ENCODE peak calls at places on chromosomes 12 and 14, in ten cellular contexts. K, D, U, J, X, T, Y, F, R and N are unnamed samples.

GRCh38 chr12:127811988-127812387 is 455.0 kb upstream of the TMEM132C start:
- DNase-seq in K (no peak), D (peak; percentile 94), U (no peak), J (peak; percentile 59), X (no peak), T (peak; percentile 87), Y (peak; percentile 94), F (no peak), R (no peak), N (peak; percentile 84)

GRCh38 chr12:101697197-101697929 is at the start of gene CHPT1:
- DNase-seq in K (peak; percentile 26), D (no peak), U (peak; percentile 93), J (peak; percentile 81), X (no peak), T (peak; percentile 16), Y (peak; percentile 25), F (peak; percentile 82), R (peak; percentile 38), N (no peak)

GRCh38 chr12:43282106-43282505 is 269.9 kb downstream of the ADAMTS20 start:
- DNase-seq in K (peak; percentile 75), D (no peak), U (no peak), J (no peak), X (no peak), T (peak; percentile 21), Y (peak; percentile 63), F (no peak), R (peak; percentile 65), N (peak; percentile 31)

GRCh38 chr12:27840229-27840999 is 60.4 kb upstream of the MANSC4 start:
- DNase-seq in K (peak; percentile 42), D (no peak), U (no peak), J (no peak), X (no peak), T (no peak), Y (no peak), F (no peak), R (no peak), N (no peak)

GRCh38 chr12:108134744-108135143 is 5.7 kb downstream of the WSCD2 start:
- DNase-seq in K (no peak), D (no peak), U (no peak), J (no peak), X (no peak), T (no peak), Y (no peak), F (no peak), R (no peak), N (no peak)

GRCh38 chr12:109595321-109595902 is 21.8 kb downstream of the MVK start:
- DNase-seq in K (no peak), D (no peak), U (no peak), J (no peak), X (no peak), T (no peak), Y (no peak), F (no peak), R (no peak), N (no peak)

GRCh38 chr14:21308479-21309237 is 28.8 kb downstream of the RPGRIP1 start:
- DNase-seq in K (peak; percentile 70), D (no peak), U (peak; percentile 90), J (peak; percentile 60), X (no peak), T (peak; percentile 3), Y (peak; percentile 75), F (peak; percentile 89), R (peak; percentile 23), N (peak; percentile 49)

GRCh38 chr14:58752782-58753181 is 115.0 kb downstream of the DACT1 start:
- DNase-seq in K (peak; percentile 35), D (no peak), U (peak; percentile 95), J (peak; percentile 72), X (no peak), T (no peak), Y (no peak), F (peak; percentile 90), R (no peak), N (no peak)

GRCh38 chr14:22500525-22500924 is 88.5 kb downstream of the DAD1 start:
- DNase-seq in K (no peak), D (no peak), U (no peak), J (no peak), X (no peak), T (no peak), Y (no peak), F (no peak), R (no peak), N (no peak)

GRCh38 chr12:106147956-106148355 is 9.2 kb upstream of the NUAK1 start:
- DNase-seq in K (no peak), D (no peak), U (no peak), J (peak; percentile 90), X (no peak), T (no peak), Y (no peak), F (peak; percentile 84), R (no peak), N (no peak)

GRCh38 chr12:53046655-53047220 is 3.1 kb upstream of the TNS2 start:
- DNase-seq in K (peak; percentile 91), D (no peak), U (peak; percentile 98), J (peak; percentile 91), X (peak; percentile 72), T (peak; percentile 96), Y (peak; percentile 86), F (peak; percentile 86), R (peak; percentile 86), N (peak; percentile 35)

GRCh38 chr14:20998674-20999366 is at the start of gene SLC39A2:
- DNase-seq in K (peak; percentile 51), D (peak; percentile 21), U (peak; percentile 91), J (peak; percentile 41), X (no peak), T (peak; percentile 77), Y (peak; percentile 79), F (no peak), R (peak; percentile 60), N (peak; percentile 40)

GRCh38 chr12:20497707-20498106 is 129.4 kb downstream of the PDE3A start:
- DNase-seq in K (no peak), D (no peak), U (no peak), J (no peak), X (no peak), T (no peak), Y (no peak), F (no peak), R (no peak), N (no peak)

GRCh38 chr12:81245918-81246611 is 168.2 kb downstream of the ACSS3 start:
- DNase-seq in K (no peak), D (no peak), U (no peak), J (no peak), X (no peak), T (no peak), Y (peak; percentile 52), F (no peak), R (no peak), N (no peak)

GRCh38 chr12:124647316-124647715 is 79.9 kb upstream of the NCOR2 start:
- DNase-seq in K (no peak), D (no peak), U (no peak), J (no peak), X (no peak), T (no peak), Y (no peak), F (no peak), R (no peak), N (no peak)

GRCh38 chr14:105415481-105416428 is 3.9 kb upstream of the MTA1 start:
- DNase-seq in K (no peak), D (no peak), U (no peak), J (no peak), X (no peak), T (no peak), Y (no peak), F (no peak), R (no peak), N (no peak)
- H3K4me3 ChIP-seq in K (peak overlapping the region; percentile 54), D (peak overlapping the region; percentile 52), U (no peak overlapping the region), J (peak overlapping the region; percentile 57), X (peak overlapping the region; percentile 49), T (peak overlapping the region; percentile 45), Y (peak overlapping the region; percentile 27), F (peak overlapping the region; percentile 55), R (peak overlapping the region; percentile 61), N (peak overlapping the region; percentile 39)

GRCh38 chr12:111271674-111272418 is 97.0 kb downstream of the PHETA1 start:
- DNase-seq in K (no peak), D (no peak), U (no peak), J (no peak), X (no peak), T (no peak), Y (no peak), F (no peak), R (no peak), N (no peak)
- TF ChIP-seq CTCF in K (no peak), D (no peak), U (no peak), J (no peak), X (peak; percentile 7), T (peak; percentile 18), Y (peak; percentile 40), F (no peak), R (peak; percentile 11), N (peak; percentile 31)

DNA sequence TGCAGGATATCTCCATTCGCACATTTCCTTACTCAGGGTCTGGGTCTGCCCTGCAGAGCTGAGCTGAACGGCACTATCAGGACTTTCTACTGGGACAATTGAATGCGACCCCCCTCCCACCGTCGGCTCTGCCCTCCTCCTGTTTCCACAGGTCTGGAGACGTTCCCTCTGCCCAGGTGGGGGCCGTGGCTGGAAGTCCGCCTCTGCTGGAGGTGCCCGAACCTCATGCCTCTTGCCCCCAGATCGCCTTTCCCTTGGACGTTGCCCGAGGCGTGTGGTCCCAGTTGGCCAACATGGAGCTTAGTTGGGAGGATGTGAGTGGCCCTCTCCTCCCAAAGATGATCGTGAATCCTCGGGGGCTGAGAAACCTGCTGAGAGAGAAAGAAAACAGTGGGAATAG is 21.2 kb upstream of the KLC1 start:
- DNase-seq in K (no peak), D (no peak), U (no peak), J (no peak), X (no peak), T (no peak), Y (no peak), F (no peak), R (no peak), N (no peak)
- H3K4me3 ChIP-seq in K (no peak overlapping the region), D (no peak overlapping the region), U (no peak overlapping the region), J (peak overlapping the region; percentile 25), X (no peak overlapping the region), T (no peak overlapping the region), Y (no peak overlapping the region), F (peak overlapping the region; percentile 33), R (no peak overlapping the region), N (no peak overlapping the region)

DNA sequence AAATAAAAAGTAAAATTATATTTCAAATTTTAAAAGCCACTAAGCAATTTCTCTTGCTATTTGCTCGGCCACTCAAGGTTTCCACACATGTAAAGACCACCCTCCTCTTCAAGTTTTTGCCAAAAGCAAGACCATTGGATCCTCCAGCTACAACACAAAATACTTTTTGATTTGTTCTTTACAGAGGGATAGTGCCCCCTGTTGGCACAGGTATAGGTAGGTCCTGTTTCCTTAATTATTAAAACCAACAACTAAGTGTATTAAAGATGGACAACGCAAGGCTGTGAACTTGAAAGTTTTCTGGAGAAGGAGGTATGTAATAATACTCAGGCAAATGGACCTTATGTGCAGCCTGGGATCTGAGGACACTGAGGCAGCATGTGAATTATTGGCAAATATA is 23.8 kb downstream of the ATP6V1D start:
- DNase-seq in K (peak; percentile 38), D (no peak), U (no peak), J (no peak), X (no peak), T (no peak), Y (peak; percentile 34), F (no peak), R (peak; percentile 27), N (no peak)
- TF ChIP-seq CTCF in K (peak; percentile 37), D (no peak), U (no peak), J (no peak), X (peak; percentile 48), T (peak; percentile 35), Y (peak; percentile 50), F (no peak), R (peak; percentile 39), N (peak; percentile 42)